ENCODE peak calls at places on chromosome 18, in five cellular contexts. C is NB4, S is AG10803, T is astrocyte, W is AG09319. O is an unnamed sample.

GRCh38 chr18:30106356-30106755 is 936.2 kb downstream of the DSC3 start:
- DNase-seq in S (no peak), C (no peak), T (no peak), W (no peak), O (no peak)

GRCh38 chr18:63128242-63128967 is 191.2 kb downstream of the BCL2 start:
- DNase-seq in C (no peak), S (no peak), T (no peak), W (no peak), O (no peak)

GRCh38 chr18:23178661-23179081 is 43.4 kb downstream of the CABLES1 start:
- DNase-seq in W (no peak), T (no peak), C (no peak), S (no peak), O (no peak)

GRCh38 chr18:25896178-25896780 is 194.1 kb downstream of the SS18 start:
- DNase-seq in C (peak; percentile 50), S (peak; percentile 61), W (peak; percentile 31), T (peak; percentile 30), O (peak; percentile 55)

GRCh38 chr18:54382733-54383252 is 25.1 kb downstream of the C18orf54 start:
- DNase-seq in T (no peak), S (no peak), W (no peak), C (no peak), O (no peak)

GRCh38 chr18:54119524-54120019 is 104.9 kb downstream of the MBD2 start:
- DNase-seq in S (peak; percentile 68), T (peak; percentile 30), W (peak; percentile 47), C (peak; percentile 59), O (peak; percentile 28)

GRCh38 chr18:55508637-55509036 is 79.4 kb downstream of the TCF4 start:
- DNase-seq in T (no peak), S (no peak), W (no peak), C (no peak), O (no peak)

GRCh38 chr18:9475643-9476580 is 599 bp downstream of the RALBP1 start:
- DNase-seq in W (no peak), S (peak; percentile 34), T (peak; percentile 20), C (peak; percentile 82), O (peak; percentile 81)

GRCh38 chr18:45084207-45084606 is 403.5 kb downstream of the SETBP1 start:
- DNase-seq in C (no peak), W (no peak), T (no peak), S (no peak), O (no peak)

GRCh38 chr18:42233908-42234307 is 278.9 kb downstream of the PIK3C3 start:
- DNase-seq in S (no peak), C (no peak), T (no peak), W (no peak), O (no peak)

GRCh38 chr18:55079481-55080350 is 120.5 kb upstream of the CCDC68 start:
- DNase-seq in C (no peak), T (peak; percentile 60), S (no peak), W (no peak), O (no peak)

GRCh38 chr18:43785145-43785544 is 507.9 kb upstream of the SYT4 start:
- DNase-seq in T (no peak), S (no peak), W (no peak), C (no peak), O (no peak)

GRCh38 chr18:43794363-43794762 is 517.1 kb upstream of the SYT4 start:
- DNase-seq in S (no peak), T (no peak), C (no peak), W (no peak), O (no peak)

GRCh38 chr18:43786893-43787292 is 509.6 kb upstream of the SYT4 start:
- DNase-seq in W (no peak), S (no peak), T (no peak), C (no peak), O (no peak)

GRCh38 chr18:43793910-43794309 is 516.6 kb upstream of the SYT4 start:
- DNase-seq in T (no peak), C (no peak), S (no peak), W (no peak), O (no peak)

GRCh38 chr18:43789234-43790000 is 512.1 kb upstream of the SYT4 start:
- DNase-seq in C (no peak), S (peak; percentile 3), T (peak; percentile 7), W (peak; percentile 2), O (no peak)
- TF ChIP-seq CTCF in C (no peak), S (peak; percentile 38), T (no peak), W (peak; percentile 65), O (no peak)

GRCh38 chr18:43392168-43392567 is 114.9 kb upstream of the SYT4 start:
- DNase-seq in S (no peak), W (no peak), C (no peak), T (no peak), O (no peak)

GRCh38 chr18:43398601-43399000 is 121.3 kb upstream of the SYT4 start:
- DNase-seq in S (no peak), C (no peak), W (no peak), T (no peak), O (no peak)

GRCh38 chr18:43393174-43393573 is 115.9 kb upstream of the SYT4 start:
- DNase-seq in T (peak; percentile 24), C (no peak), W (no peak), S (peak; percentile 5), O (no peak)

GRCh38 chr18:43396266-43396665 is 119.0 kb upstream of the SYT4 start:
- DNase-seq in C (peak; percentile 12), T (no peak), W (no peak), S (no peak), O (no peak)
- TF ChIP-seq CTCF in C (peak; percentile 14), T (peak; percentile 55), W (no peak), S (peak; percentile 35), O (no peak)

DNA sequence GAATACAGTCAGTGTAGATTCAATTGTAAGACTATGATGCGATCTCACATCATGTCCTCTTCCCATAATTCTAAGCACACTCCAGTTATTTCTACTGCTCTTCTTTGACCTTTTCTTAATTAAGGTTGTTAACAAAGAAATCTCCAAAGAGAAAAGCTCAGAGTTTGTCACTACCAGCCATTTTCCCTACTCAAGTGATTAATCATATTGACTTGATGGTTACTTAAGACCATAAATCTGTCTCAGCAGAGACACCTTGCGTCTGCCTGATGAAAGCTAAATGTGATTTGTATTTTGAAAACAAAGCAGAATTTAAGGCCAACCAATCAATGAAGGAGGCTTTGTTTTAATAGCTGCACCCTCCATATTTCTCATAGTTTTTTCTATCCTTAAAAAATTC is 130.3 kb downstream of the DTNA start:
- DNase-seq in C (no peak), T (no peak), S (no peak), W (no peak), O (no peak)
- TF ChIP-seq CTCF in C (no peak), T (no peak), S (no peak), W (no peak), O (no peak)

GRCh38 chr18:31225668-31226067 is 63.0 kb upstream of the DSC1 start:
- DNase-seq in S (no peak), W (no peak), T (peak; percentile 96), C (no peak), O (no peak)
- TF ChIP-seq CTCF in S (no peak), W (no peak), T (no peak), C (no peak), O (no peak)

GRCh38 chr18:58051765-58052460 is 7.9 kb downstream of the NEDD4L start:
- DNase-seq in C (peak; percentile 4), W (no peak), T (no peak), S (peak; percentile 17), O (peak; percentile 46)
- TF ChIP-seq CTCF in C (peak; percentile 4), W (peak; percentile 33), T (peak; percentile 31), S (peak; percentile 40), O (peak; percentile 40)

DNA sequence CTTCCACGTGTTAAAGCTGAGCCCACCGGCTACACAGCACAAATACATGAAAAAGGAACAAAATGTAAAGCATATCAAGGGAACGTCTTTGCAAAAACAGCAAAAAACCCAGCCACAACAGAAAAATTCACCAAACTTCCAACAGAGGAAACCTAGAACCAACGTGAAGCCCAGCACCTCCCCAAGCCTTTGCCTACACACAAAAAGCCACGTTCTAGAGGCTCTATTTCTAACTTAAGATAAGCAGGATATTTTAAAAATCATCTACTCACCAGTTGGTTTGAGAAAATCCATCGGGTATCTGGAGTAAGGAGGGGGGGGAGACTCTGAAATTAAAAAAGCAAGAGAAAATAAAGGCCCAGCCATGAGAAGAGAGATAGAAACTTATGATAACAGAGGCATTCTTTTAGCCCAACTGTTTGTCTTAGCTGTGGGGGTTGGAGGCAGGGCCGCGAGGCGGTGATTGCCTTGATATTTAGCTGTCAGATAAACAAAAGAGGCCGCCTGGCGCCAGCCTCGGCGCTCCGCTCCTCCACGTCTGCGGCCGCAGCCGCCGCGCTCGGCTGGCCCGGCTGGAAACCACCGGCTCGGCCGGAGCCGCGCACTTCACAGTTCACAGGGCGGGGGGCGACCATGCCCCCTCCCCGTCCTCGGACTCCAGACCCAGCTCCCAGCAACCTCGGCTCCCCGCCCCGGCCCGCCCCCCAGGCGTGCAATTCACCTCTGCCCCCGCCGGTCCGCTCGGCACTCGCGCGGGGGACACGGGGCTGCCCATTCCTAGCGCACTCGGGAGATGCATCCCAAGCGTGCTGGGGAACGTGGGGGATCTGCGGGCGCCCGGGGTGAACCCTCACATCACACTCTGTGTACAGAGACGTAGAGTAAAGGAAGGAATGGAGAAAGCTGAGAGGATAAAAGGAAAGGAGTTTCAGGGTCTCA is 2.4 kb downstream of the SMAD7 start:
- DNase-seq in W (peak; percentile 65), S (no peak), C (peak; percentile 69), T (peak; percentile 73), O (peak; percentile 67)
- TF ChIP-seq CTCF in W (no peak), S (no peak), C (no peak), T (no peak), O (no peak)

O was measured in GM10248.